ENCODE peak calls at places on chromosomes 2 and 18, in five cellular contexts. C is HFF-Myc, B is lung, K is tibial artery, I is nephron progenitor cell. R is an unnamed sample.

GRCh38 chr2:151063271-151063670 is 198.4 kb downstream of the RBM43 start:
- DNase-seq in I (no peak), C (no peak), K (no peak), B (no peak), R (peak)

GRCh38 chr2:64625352-64626145 is 28.2 kb downstream of the SERTAD2 start:
- DNase-seq in B (no peak), I (no peak), C (no peak), K (no peak), R (no peak)

GRCh38 chr2:63903003-63903402 is 61.3 kb downstream of the UGP2 start:
- DNase-seq in C (no peak), I (no peak), B (no peak), K (no peak), R (no peak)

GRCh38 chr2:69615078-69615630 is 28.4 kb downstream of the AAK1 start:
- DNase-seq in B (no peak), K (no peak), I (no peak), C (no peak), R (no peak)

GRCh38 chr2:160970052-160970846 is 190.0 kb upstream of the TANK start:
- DNase-seq in K (peak), B (no peak), C (peak), I (peak), R (peak)

GRCh38 chr2:170712653-170713279 is 2.4 kb upstream of the SP5 start:
- DNase-seq in B (no peak), K (no peak), C (no peak), I (no peak), R (no peak)

GRCh38 chr2:208937521-208937920 is 486.3 kb upstream of the MAP2 start:
- DNase-seq in B (no peak), I (no peak), C (no peak), K (no peak), R (no peak)

GRCh38 chr2:232240896-232241295 is 137.7 kb upstream of the ALPP start:
- DNase-seq in C (no peak), B (no peak), I (no peak), K (no peak), R (no peak)

GRCh38 chr2:10305715-10306114 is 3.0 kb downstream of the HPCAL1 start:
- DNase-seq in K (no peak), I (peak), B (no peak), C (no peak), R (no peak)

GRCh38 chr2:175366814-175367213 is 185.3 kb upstream of the ATP5MC3 start:
- DNase-seq in I (peak), C (peak), K (peak), B (no peak), R (peak)

DNA sequence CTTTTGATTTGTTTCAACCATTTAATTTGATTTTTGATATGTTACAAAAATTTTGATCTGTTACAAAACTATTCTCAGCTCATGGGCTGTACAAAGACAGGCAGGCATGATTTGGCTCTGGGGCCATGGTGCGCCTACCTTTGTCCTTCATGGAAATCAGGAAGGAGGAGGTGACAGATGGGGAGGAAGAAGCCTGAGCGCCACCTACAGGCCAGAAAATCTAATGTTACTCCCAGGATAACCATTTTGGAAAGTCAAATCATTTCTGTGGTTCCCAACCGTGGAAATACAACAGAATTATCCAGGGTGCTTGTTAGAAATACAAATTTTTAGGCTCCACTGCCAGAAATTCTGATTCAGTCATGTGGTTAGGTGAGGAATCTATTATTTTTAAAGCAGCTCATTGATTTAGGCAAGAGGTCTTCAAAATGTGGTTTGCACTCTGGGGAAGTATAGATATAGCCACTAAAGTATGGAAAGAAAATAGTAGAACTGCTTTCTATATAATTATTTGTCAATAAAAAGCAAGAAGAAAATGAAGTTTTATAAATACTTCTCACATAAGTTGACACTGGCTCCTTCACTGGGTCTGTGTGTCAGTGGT is 93.9 kb downstream of the EVA1A start:
- DNase-seq in C (no peak), B (peak), I (peak), K (no peak), R (no peak)
- TF ChIP-seq CTCF in C (peak), B (no peak), I (peak), K (no peak), R (peak)

DNA sequence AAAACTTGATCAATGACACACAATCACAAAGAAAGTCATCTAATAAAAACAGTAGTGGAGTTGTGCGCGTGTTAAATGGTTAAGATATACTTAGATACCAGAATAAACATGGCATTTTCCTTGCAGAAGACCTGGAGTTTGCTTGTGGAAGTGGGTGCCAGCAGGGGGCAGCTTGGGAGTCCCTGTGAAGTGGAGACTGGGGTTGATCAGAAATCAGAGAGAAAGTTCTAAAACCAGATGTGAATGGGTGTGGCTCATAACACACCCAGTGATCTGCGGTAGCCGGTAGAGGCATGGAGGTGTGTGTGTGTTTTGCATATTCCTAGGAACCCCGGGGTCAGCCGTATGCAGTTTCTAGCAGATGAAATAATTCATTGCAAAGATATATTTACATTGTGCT is 300.1 kb upstream of the TRIB2 start:
- DNase-seq in I (no peak), B (peak), K (peak), C (peak), R (peak)
- TF ChIP-seq CTCF in I (peak), B (peak), K (peak), C (peak), R (peak)

GRCh38 chr2:60555066-60555793 is 1.8 kb upstream of the BCL11A start:
- DNase-seq in C (no peak), K (no peak), B (peak), I (peak), R (no peak)
- TF ChIP-seq CTCF in C (peak), K (no peak), B (no peak), I (no peak), R (peak)

GRCh38 chr2:224849264-224849663 is 133.1 kb upstream of the CCDC195 start:
- DNase-seq in C (no peak), K (no peak), B (no peak), I (no peak), R (no peak)
- TF ChIP-seq CTCF in C (no peak), K (peak), B (no peak), I (no peak), R (no peak)

DNA sequence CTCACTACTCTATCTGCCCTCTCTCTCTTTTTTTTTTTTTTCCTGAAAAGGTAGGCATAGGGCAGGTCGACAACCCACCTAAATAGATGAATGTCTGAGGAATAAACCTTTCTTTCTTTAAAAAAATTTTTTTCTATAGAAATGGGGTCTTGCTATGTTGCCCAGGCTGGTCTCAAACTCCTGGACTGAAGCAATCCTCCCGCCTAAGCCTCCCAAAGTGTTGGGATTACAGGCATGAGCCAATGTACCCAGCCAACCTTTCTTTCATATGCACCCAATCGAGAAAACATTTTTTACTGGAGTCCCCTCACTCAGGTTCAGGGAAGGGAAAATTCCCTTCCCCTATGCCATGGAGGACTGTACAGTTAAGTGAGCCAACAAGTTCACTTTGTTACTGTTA is 31.0 kb downstream of the CFAP210 start:
- DNase-seq in K (no peak), B (no peak), C (no peak), I (no peak), R (no peak)
- TF ChIP-seq CTCF in K (no peak), B (no peak), C (no peak), I (no peak), R (no peak)

GRCh38 chr2:236691799-236692167 is 122.2 kb downstream of the ACKR3 start:
- DNase-seq in B (no peak), K (peak), I (no peak), C (no peak), R (no peak)
- TF ChIP-seq CTCF in B (no peak), K (no peak), I (no peak), C (no peak), R (no peak)

DNA sequence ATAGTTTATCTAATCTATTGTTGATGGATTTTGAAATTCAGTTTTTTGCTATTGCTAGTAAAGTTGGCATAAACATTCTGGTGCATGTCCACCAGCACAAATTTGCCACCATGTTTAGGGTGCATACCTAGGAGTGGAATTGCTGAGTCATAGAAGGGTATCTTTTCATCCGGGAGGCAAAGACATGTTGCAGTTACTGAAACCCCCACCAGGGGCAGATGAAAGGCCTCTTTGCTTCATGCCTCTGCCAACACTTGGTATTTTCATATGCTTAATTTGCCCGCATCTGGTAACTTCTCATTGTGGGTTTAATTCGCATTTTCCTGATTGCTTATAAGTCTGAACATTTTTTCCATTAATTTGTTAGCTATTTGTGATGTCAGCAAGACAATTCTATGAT is 8.2 kb downstream of the DCC start:
- DNase-seq in B (no peak), K (no peak), C (no peak), I (no peak), R (no peak)
- TF ChIP-seq CTCF in B (no peak), K (no peak), C (peak), I (peak), R (no peak)

R was measured in AG09319.